ENCODE peak calls at places on chromosome 1, in seven cellular contexts. One of them, this sample, is unnamed.

GRCh38 chr1:38997034-38997900 is 6.2 kb downstream of the AKIRIN1 start:
- DNase-seq in astrocyte of the spinal cord: no peak
- DNase-seq in adrenal gland: no peak
- DNase-seq in fibroblast of lung: peak; percentile 28
- DNase-seq in Calu3: no peak
- DNase-seq in fibroblast of mammary gland: no peak
- DNase-seq in AG04450: no peak
- DNase-seq in this sample: no peak

GRCh38 chr1:81710858-81711257 is 89.9 kb upstream of the ADGRL2 start:
- DNase-seq in astrocyte of the spinal cord: no peak
- DNase-seq in fibroblast of mammary gland: no peak
- DNase-seq in adrenal gland: no peak
- DNase-seq in AG04450: no peak
- DNase-seq in Calu3: no peak
- DNase-seq in fibroblast of lung: no peak
- DNase-seq in this sample: no peak

GRCh38 chr1:248840946-248841345 is 2.9 kb downstream of the ZNF672 start:
- DNase-seq in AG04450: no peak
- DNase-seq in fibroblast of lung: no peak
- DNase-seq in fibroblast of mammary gland: peak; percentile 69
- DNase-seq in astrocyte of the spinal cord: no peak
- DNase-seq in adrenal gland: no peak
- DNase-seq in Calu3: no peak
- DNase-seq in this sample: no peak

GRCh38 chr1:178031856-178032320 is 62.0 kb upstream of the RASAL2 start:
- DNase-seq in astrocyte of the spinal cord: peak; percentile 94
- DNase-seq in fibroblast of lung: peak; percentile 95
- DNase-seq in Calu3: peak; percentile 92
- DNase-seq in adrenal gland: peak; percentile 97
- DNase-seq in fibroblast of mammary gland: peak; percentile 93
- DNase-seq in AG04450: peak; percentile 87
- DNase-seq in this sample: peak; percentile 95

GRCh38 chr1:229623838-229624237 is 2.1 kb downstream of the TAF5L start:
- DNase-seq in astrocyte of the spinal cord: no peak
- DNase-seq in adrenal gland: no peak
- DNase-seq in fibroblast of mammary gland: no peak
- DNase-seq in fibroblast of lung: no peak
- DNase-seq in Calu3: no peak
- DNase-seq in AG04450: no peak
- DNase-seq in this sample: no peak

GRCh38 chr1:200081982-200082272 is 54.4 kb downstream of the NR5A2 start:
- DNase-seq in adrenal gland: no peak
- DNase-seq in fibroblast of mammary gland: no peak
- DNase-seq in AG04450: no peak
- DNase-seq in astrocyte of the spinal cord: no peak
- DNase-seq in fibroblast of lung: no peak
- DNase-seq in Calu3: no peak
- DNase-seq in this sample: no peak

GRCh38 chr1:201028473-201028889 is 5.0 kb upstream of the KIF21B start:
- DNase-seq in astrocyte of the spinal cord: no peak
- DNase-seq in AG04450: no peak
- DNase-seq in Calu3: no peak
- DNase-seq in adrenal gland: peak; percentile 73
- DNase-seq in fibroblast of mammary gland: peak; percentile 15
- DNase-seq in fibroblast of lung: peak; percentile 17
- DNase-seq in this sample: peak; percentile 86

GRCh38 chr1:1418464-1419362 is 2.4 kb downstream of the ANKRD65 start:
- DNase-seq in astrocyte of the spinal cord: no peak
- DNase-seq in fibroblast of mammary gland: no peak
- DNase-seq in adrenal gland: no peak
- DNase-seq in Calu3: no peak
- DNase-seq in fibroblast of lung: no peak
- DNase-seq in AG04450: no peak
- DNase-seq in this sample: no peak

GRCh38 chr1:1419812-1420653 is 1.0 kb downstream of the ANKRD65 start:
- DNase-seq in fibroblast of lung: no peak
- DNase-seq in astrocyte of the spinal cord: no peak
- DNase-seq in fibroblast of mammary gland: no peak
- DNase-seq in AG04450: no peak
- DNase-seq in Calu3: no peak
- DNase-seq in adrenal gland: no peak
- DNase-seq in this sample: no peak

GRCh38 chr1:6614953-6615785 is 1.6 kb downstream of the PHF13 start:
- DNase-seq in AG04450: no peak
- DNase-seq in fibroblast of lung: no peak
- DNase-seq in astrocyte of the spinal cord: no peak
- DNase-seq in adrenal gland: no peak
- DNase-seq in Calu3: no peak
- DNase-seq in fibroblast of mammary gland: no peak
- DNase-seq in this sample: no peak

GRCh38 chr1:224340711-224341384 is 10.9 kb upstream of the NVL start:
- DNase-seq in AG04450: no peak
- DNase-seq in fibroblast of lung: peak; percentile 3
- DNase-seq in Calu3: peak; percentile 29
- DNase-seq in adrenal gland: no peak
- DNase-seq in fibroblast of mammary gland: no peak
- DNase-seq in astrocyte of the spinal cord: no peak
- DNase-seq in this sample: no peak

DNA sequence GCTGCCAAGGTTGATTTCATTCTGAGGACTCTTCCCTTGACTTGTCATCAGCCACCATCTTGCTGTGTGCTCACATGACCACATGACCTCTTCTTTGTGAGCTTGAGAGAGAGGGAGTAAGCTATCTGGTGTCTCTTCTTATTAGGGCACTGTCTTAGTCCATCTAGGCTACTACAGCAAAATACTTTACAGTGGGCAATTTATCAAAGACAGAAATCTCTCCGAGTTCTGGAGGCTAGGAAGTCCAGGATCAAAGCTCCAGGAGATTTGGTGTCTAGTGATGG is 11.9 kb upstream of the RPS6KA1 start:
- DNase-seq in astrocyte of the spinal cord: no peak
- DNase-seq in fibroblast of lung: no peak
- DNase-seq in AG04450: no peak
- DNase-seq in fibroblast of mammary gland: no peak
- DNase-seq in Calu3: no peak
- DNase-seq in adrenal gland: no peak
- DNase-seq in this sample: no peak
- TF ChIP-seq CTCF in astrocyte of the spinal cord: no peak
- TF ChIP-seq CTCF in fibroblast of lung: no peak
- TF ChIP-seq CTCF in AG04450: no peak
- TF ChIP-seq CTCF in fibroblast of mammary gland: no peak
- TF ChIP-seq CTCF in Calu3: no peak
- TF ChIP-seq CTCF in adrenal gland: no peak
- TF ChIP-seq CTCF in this sample: no peak

GRCh38 chr1:75136158-75136815 is 2.1 kb downstream of the LHX8 start:
- DNase-seq in AG04450: no peak
- DNase-seq in astrocyte of the spinal cord: no peak
- DNase-seq in Calu3: no peak
- DNase-seq in fibroblast of lung: no peak
- DNase-seq in fibroblast of mammary gland: no peak
- DNase-seq in adrenal gland: no peak
- DNase-seq in this sample: no peak
- TF ChIP-seq CTCF in AG04450: no peak
- TF ChIP-seq CTCF in astrocyte of the spinal cord: no peak
- TF ChIP-seq CTCF in Calu3: no peak
- TF ChIP-seq CTCF in fibroblast of lung: no peak
- TF ChIP-seq CTCF in fibroblast of mammary gland: no peak
- TF ChIP-seq CTCF in adrenal gland: no peak
- TF ChIP-seq CTCF in this sample: no peak

GRCh38 chr1:36856126-36856525 is 178.2 kb downstream of the GRIK3 start:
- DNase-seq in AG04450: no peak
- DNase-seq in astrocyte of the spinal cord: no peak
- DNase-seq in fibroblast of lung: no peak
- DNase-seq in adrenal gland: no peak
- DNase-seq in Calu3: no peak
- DNase-seq in fibroblast of mammary gland: no peak
- DNase-seq in this sample: no peak

GRCh38 chr1:36858553-36858952 is 175.8 kb downstream of the GRIK3 start:
- DNase-seq in AG04450: no peak
- DNase-seq in Calu3: no peak
- DNase-seq in adrenal gland: no peak
- DNase-seq in astrocyte of the spinal cord: no peak
- DNase-seq in fibroblast of lung: no peak
- DNase-seq in fibroblast of mammary gland: no peak
- DNase-seq in this sample: no peak

GRCh38 chr1:36852586-36852985 is 181.7 kb downstream of the GRIK3 start:
- DNase-seq in adrenal gland: no peak
- DNase-seq in fibroblast of lung: no peak
- DNase-seq in astrocyte of the spinal cord: no peak
- DNase-seq in Calu3: no peak
- DNase-seq in AG04450: no peak
- DNase-seq in fibroblast of mammary gland: no peak
- DNase-seq in this sample: no peak

GRCh38 chr1:36857761-36858160 is 176.6 kb downstream of the GRIK3 start:
- DNase-seq in AG04450: no peak
- DNase-seq in fibroblast of lung: no peak
- DNase-seq in fibroblast of mammary gland: no peak
- DNase-seq in astrocyte of the spinal cord: no peak
- DNase-seq in Calu3: no peak
- DNase-seq in adrenal gland: peak; percentile 59
- DNase-seq in this sample: no peak

GRCh38 chr1:36855699-36856098 is 178.6 kb downstream of the GRIK3 start:
- DNase-seq in Calu3: no peak
- DNase-seq in fibroblast of mammary gland: no peak
- DNase-seq in AG04450: no peak
- DNase-seq in adrenal gland: no peak
- DNase-seq in astrocyte of the spinal cord: no peak
- DNase-seq in fibroblast of lung: no peak
- DNase-seq in this sample: no peak
- TF ChIP-seq CTCF in Calu3: no peak
- TF ChIP-seq CTCF in fibroblast of mammary gland: no peak
- TF ChIP-seq CTCF in AG04450: no peak
- TF ChIP-seq CTCF in adrenal gland: no peak
- TF ChIP-seq CTCF in astrocyte of the spinal cord: no peak
- TF ChIP-seq CTCF in fibroblast of lung: no peak
- TF ChIP-seq CTCF in this sample: no peak

GRCh38 chr1:68111804-68112436 is 61.5 kb upstream of the DIRAS3 start:
- DNase-seq in Calu3: peak; percentile 59
- DNase-seq in fibroblast of mammary gland: peak; percentile 94
- DNase-seq in fibroblast of lung: peak; percentile 94
- DNase-seq in astrocyte of the spinal cord: peak; percentile 93
- DNase-seq in AG04450: peak; percentile 77
- DNase-seq in adrenal gland: peak; percentile 91
- DNase-seq in this sample: peak; percentile 58
- TF ChIP-seq CTCF in Calu3: peak; percentile 24
- TF ChIP-seq CTCF in fibroblast of mammary gland: peak; percentile 90
- TF ChIP-seq CTCF in fibroblast of lung: peak; percentile 77
- TF ChIP-seq CTCF in astrocyte of the spinal cord: peak; percentile 76
- TF ChIP-seq CTCF in AG04450: peak; percentile 79
- TF ChIP-seq CTCF in adrenal gland: peak; percentile 81
- TF ChIP-seq CTCF in this sample: peak; percentile 44